ENCODE peak calls at places on chromosomes 3 and 15, in eight cellular contexts. G is GM23338, Y is PC-9, D is HCT116, B is OCI-LY7, I is MM.1S, P is Karpas-422, M is PC-3. Z is an unnamed sample.

GRCh38 chr15:80509800-80510199 is 105.6 kb downstream of the ARNT2 start:
- DNase-seq in G (no peak), Y (no peak), D (no peak), B (no peak), I (no peak), P (peak; percentile 26), M (no peak), Z (no peak)

GRCh38 chr3:195812366-195812765 is 637 bp upstream of the MUC4 start:
- DNase-seq in G (no peak), Y (no peak), D (no peak), B (no peak), I (no peak), P (no peak), M (no peak), Z (no peak)

GRCh38 chr3:8457039-8457438 is 44.6 kb upstream of the LMCD1 start:
- DNase-seq in G (no peak), Y (no peak), D (no peak), B (no peak), I (no peak), P (no peak), M (no peak), Z (peak; percentile 73)

GRCh38 chr3:976021-976420 is 116.8 kb upstream of the CNTN6 start:
- DNase-seq in G (no peak), Y (no peak), D (no peak), B (no peak), I (no peak), P (no peak), M (peak; percentile 5), Z (no peak)

GRCh38 chr3:138051946-138052802 is 42.2 kb downstream of the CLDN18 start:
- DNase-seq in G (peak; percentile 76), Y (no peak), D (peak; percentile 12), B (peak; percentile 26), I (peak; percentile 53), P (peak; percentile 78), M (peak; percentile 60), Z (peak; percentile 67)

GRCh38 chr15:28955686-28956421 is 70.1 kb downstream of the APBA2 start:
- DNase-seq in G (no peak), Y (no peak), D (no peak), B (no peak), I (peak; percentile 47), P (no peak), M (peak; percentile 48), Z (no peak)

GRCh38 chr3:111621535-111621934 is 26.4 kb upstream of the ZBED2 start:
- DNase-seq in G (peak; percentile 88), Y (no peak), D (peak; percentile 45), B (peak; percentile 7), I (no peak), P (peak; percentile 64), M (peak; percentile 37), Z (no peak)

GRCh38 chr15:34708422-34708821 is 46.4 kb downstream of the GJD2 start:
- DNase-seq in G (peak; percentile 81), Y (no peak), D (peak; percentile 19), B (peak; percentile 13), I (peak; percentile 47), P (peak; percentile 79), M (peak; percentile 55), Z (peak; percentile 79)

GRCh38 chr3:27888562-27888961 is 166.4 kb upstream of the EOMES start:
- DNase-seq in G (peak; percentile 17), Y (no peak), D (no peak), B (no peak), I (no peak), P (no peak), M (no peak), Z (peak; percentile 3)

GRCh38 chr15:42036991-42037390 is 16.1 kb upstream of the PLA2G4E start:
- DNase-seq in G (no peak), Y (no peak), D (no peak), B (no peak), I (no peak), P (no peak), M (no peak), Z (no peak)

GRCh38 chr15:63765338-63765737 is 68.4 kb downstream of the HERC1 start:
- DNase-seq in G (peak; percentile 87), Y (no peak), D (no peak), B (no peak), I (no peak), P (no peak), M (no peak), Z (no peak)

GRCh38 chr3:16058511-16058910 is 116.0 kb upstream of the GALNT15 start:
- DNase-seq in G (no peak), Y (peak; percentile 49), D (no peak), B (no peak), I (no peak), P (no peak), M (peak; percentile 66), Z (peak; percentile 38)

GRCh38 chr3:125644036-125645025 is 49.0 kb upstream of the OSBPL11 start:
- DNase-seq in G (no peak), Y (peak; percentile 38), D (no peak), B (no peak), I (no peak), P (no peak), M (no peak), Z (peak; percentile 61)

GRCh38 chr3:165459111-165459510 is 262.9 kb upstream of the SLITRK3 start:
- DNase-seq in G (no peak), Y (no peak), D (no peak), B (no peak), I (no peak), P (no peak), M (no peak), Z (no peak)

GRCh38 chr3:142850395-142851023 is 38.4 kb downstream of the PCOLCE2 start:
- DNase-seq in G (no peak), Y (peak; percentile 94), D (peak; percentile 51), B (no peak), I (no peak), P (no peak), M (peak; percentile 84), Z (peak; percentile 96)

GRCh38 chr15:57380854-57381253 is 4.5 kb downstream of the CGNL1 start:
- DNase-seq in G (no peak), Y (no peak), D (no peak), B (no peak), I (no peak), P (no peak), M (no peak), Z (no peak)

GRCh38 chr3:29978036-29978435 is 628.4 kb upstream of the TGFBR2 start:
- DNase-seq in G (no peak), Y (no peak), D (no peak), B (no peak), I (no peak), P (no peak), M (peak; percentile 11), Z (peak; percentile 47)

GRCh38 chr3:139101396-139101795 is 56.7 kb upstream of the PRR23C start:
- DNase-seq in G (no peak), Y (no peak), D (no peak), B (peak; percentile 28), I (no peak), P (no peak), M (no peak), Z (no peak)

GRCh38 chr3:130746296-130747039 is at the start of gene PIK3R4:
- DNase-seq in G (peak; percentile 100), Y (peak; percentile 93), D (peak; percentile 98), B (peak; percentile 97), I (peak; percentile 98), P (peak; percentile 99), M (peak; percentile 96), Z (peak; percentile 97)

GRCh38 chr3:130739848-130740247 is 6.8 kb downstream of the PIK3R4 start:
- DNase-seq in G (no peak), Y (no peak), D (no peak), B (no peak), I (no peak), P (no peak), M (no peak), Z (no peak)

GRCh38 chr3:130737622-130738021 is 9.0 kb downstream of the PIK3R4 start:
- DNase-seq in G (no peak), Y (no peak), D (no peak), B (no peak), I (no peak), P (no peak), M (no peak), Z (peak; percentile 42)

GRCh38 chr3:130743354-130743753 is 3.3 kb downstream of the PIK3R4 start:
- DNase-seq in G (no peak), Y (no peak), D (no peak), B (no peak), I (no peak), P (no peak), M (no peak), Z (no peak)

DNA sequence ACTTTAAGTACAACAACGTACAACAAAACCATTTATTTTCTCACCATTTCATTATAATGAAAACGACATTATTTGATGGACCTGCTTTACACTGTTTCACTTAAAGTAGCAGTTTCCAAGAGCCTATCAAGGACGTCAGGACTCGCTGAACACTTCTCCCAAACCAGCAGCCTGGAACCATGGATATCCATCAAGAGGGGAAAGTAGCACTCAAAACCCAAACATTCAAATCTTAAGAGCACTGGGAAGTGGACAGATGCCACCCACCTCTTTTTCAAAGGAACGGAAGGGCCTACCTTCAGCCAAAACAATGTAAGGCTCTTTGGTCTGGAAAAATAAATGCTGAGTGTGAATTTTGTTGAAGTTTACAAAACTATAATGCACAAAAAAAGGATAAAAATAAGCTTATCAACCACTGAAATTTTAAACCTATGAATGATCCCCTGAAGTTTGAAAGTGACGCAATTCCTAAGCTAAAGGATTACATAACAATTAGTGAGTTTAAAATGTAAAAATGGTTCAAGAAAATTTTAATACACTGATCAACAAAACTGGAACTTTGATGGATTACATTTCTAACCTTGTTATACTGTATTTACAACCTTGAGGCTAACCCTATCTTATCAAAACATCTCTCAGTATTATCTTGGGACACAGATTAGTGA is 4.6 kb downstream of the PIK3R4 start:
- DNase-seq in G (no peak), Y (no peak), D (no peak), B (no peak), I (no peak), P (no peak), M (no peak), Z (no peak)
- H3K4me3 ChIP-seq in G (no peak overlapping the region), Y (no peak overlapping the region), D (no peak overlapping the region), B (no peak overlapping the region), I (no peak overlapping the region), P (no peak overlapping the region), M (no peak overlapping the region), Z (no peak overlapping the region)

GRCh38 chr3:4506559-4507009 is 13.4 kb downstream of the ITPR1 start:
- DNase-seq in G (no peak), Y (no peak), D (no peak), B (peak; percentile 11), I (no peak), P (no peak), M (no peak), Z (no peak)
- H3K4me1 ChIP-seq in G (peaks cover 13% of the 10 kb centered on the region), Y (no peaks in the 10 kb centered on the region), D (no peaks in the 10 kb centered on the region), B (peaks cover 76% of the 10 kb centered on the region), I (peaks cover 25% of the 10 kb centered on the region), P (no peaks in the 10 kb centered on the region), M (no peaks in the 10 kb centered on the region), Z (no peaks in the 10 kb centered on the region)

GRCh38 chr3:20546636-20547035 is 360.6 kb upstream of the SGO1 start:
- DNase-seq in G (no peak), Y (no peak), D (no peak), B (no peak), I (no peak), P (no peak), M (no peak), Z (peak; percentile 4)
- H3K9me2 ChIP-seq in G (no peaks in the 10 kb centered on the region), Y (no peaks in the 10 kb centered on the region), D (no peaks in the 10 kb centered on the region), B (no peaks in the 10 kb centered on the region), I (no peaks in the 10 kb centered on the region), P (no peaks in the 10 kb centered on the region), M (no peaks in the 10 kb centered on the region), Z (no peaks in the 10 kb centered on the region)

DNA sequence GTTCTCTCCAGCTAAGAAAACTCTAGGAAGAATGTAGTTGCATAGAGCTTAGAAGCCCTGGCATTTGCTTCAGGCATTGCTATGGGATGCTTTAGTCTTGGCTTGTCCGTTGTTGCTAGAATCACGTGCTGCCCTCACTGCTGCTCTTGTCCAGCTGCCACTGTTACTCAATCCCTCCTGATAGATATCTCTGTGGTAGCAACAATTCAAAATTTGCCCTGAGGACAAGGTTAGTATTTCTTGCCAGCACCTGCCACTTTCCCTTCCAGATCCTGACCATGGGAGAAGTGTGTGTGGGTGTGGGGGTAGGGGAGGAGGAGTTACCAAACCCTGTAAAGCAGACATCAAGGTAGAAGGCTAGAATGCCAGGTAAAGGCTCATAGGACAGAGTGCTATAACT is 113.8 kb downstream of the PPM1L start:
- DNase-seq in G (no peak), Y (peak; percentile 85), D (no peak), B (no peak), I (no peak), P (no peak), M (peak; percentile 29), Z (no peak)
- H3K4me3 ChIP-seq in G (no peak overlapping the region), Y (peak overlapping the region; percentile 24), D (no peak overlapping the region), B (no peak overlapping the region), I (no peak overlapping the region), P (no peak overlapping the region), M (no peak overlapping the region), Z (no peak overlapping the region)

Z was measured in GM23248.